ENCODE peak calls at places on chromosomes 6 and 20, in eight cellular contexts. One of them, this sample, is unnamed. For H3K4me1, the result is how much of the 10 kb centered on the place peaks cover.

GRCh38 chr6:139330271-139330670 is 38.5 kb upstream of the TXLNB start:
- DNase-seq in pancreas: no peak
- DNase-seq in RWPE2: no peak
- DNase-seq in heart right ventricle: no peak
- DNase-seq in IMR-90: no peak
- DNase-seq in body of pancreas: no peak
- DNase-seq in mesendoderm: no peak
- DNase-seq in tibial nerve: no peak
- DNase-seq in this sample: no peak

GRCh38 chr6:34834789-34835518 is 43.1 kb downstream of the BLTP3A start:
- DNase-seq in pancreas: no peak
- DNase-seq in RWPE2: no peak
- DNase-seq in heart right ventricle: no peak
- DNase-seq in IMR-90: peak
- DNase-seq in body of pancreas: no peak
- DNase-seq in mesendoderm: peak
- DNase-seq in tibial nerve: peak
- DNase-seq in this sample: no peak

GRCh38 chr6:127539292-127539691 is 20.2 kb upstream of the MTCL3 start:
- DNase-seq in pancreas: no peak
- DNase-seq in RWPE2: no peak
- DNase-seq in heart right ventricle: no peak
- DNase-seq in IMR-90: peak
- DNase-seq in body of pancreas: no peak
- DNase-seq in mesendoderm: no peak
- DNase-seq in tibial nerve: no peak
- DNase-seq in this sample: no peak

GRCh38 chr20:60572991-60573390 is 614.8 kb downstream of the CDH26 start:
- DNase-seq in pancreas: no peak
- DNase-seq in RWPE2: no peak
- DNase-seq in heart right ventricle: no peak
- DNase-seq in IMR-90: no peak
- DNase-seq in body of pancreas: no peak
- DNase-seq in mesendoderm: no peak
- DNase-seq in tibial nerve: no peak
- DNase-seq in this sample: no peak

GRCh38 chr6:3524461-3524860 is 67.6 kb upstream of the SLC22A23 start:
- DNase-seq in pancreas: no peak
- DNase-seq in RWPE2: no peak
- DNase-seq in heart right ventricle: no peak
- DNase-seq in IMR-90: no peak
- DNase-seq in body of pancreas: no peak
- DNase-seq in mesendoderm: no peak
- DNase-seq in tibial nerve: no peak
- DNase-seq in this sample: no peak

GRCh38 chr6:17768881-17769280 is 62.2 kb upstream of the NUP153 start:
- DNase-seq in pancreas: no peak
- DNase-seq in RWPE2: no peak
- DNase-seq in heart right ventricle: no peak
- DNase-seq in IMR-90: no peak
- DNase-seq in body of pancreas: no peak
- DNase-seq in mesendoderm: no peak
- DNase-seq in tibial nerve: no peak
- DNase-seq in this sample: no peak

GRCh38 chr6:10511477-10511876 is 9.7 kb upstream of the GCNT2 start:
- DNase-seq in pancreas: no peak
- DNase-seq in RWPE2: no peak
- DNase-seq in heart right ventricle: peak
- DNase-seq in IMR-90: no peak
- DNase-seq in body of pancreas: no peak
- DNase-seq in mesendoderm: no peak
- DNase-seq in tibial nerve: no peak
- DNase-seq in this sample: no peak

GRCh38 chr6:33987531-33988021 is 158.3 kb downstream of the GRM4 start:
- DNase-seq in pancreas: no peak
- DNase-seq in RWPE2: no peak
- DNase-seq in heart right ventricle: no peak
- DNase-seq in IMR-90: no peak
- DNase-seq in body of pancreas: peak
- DNase-seq in mesendoderm: no peak
- DNase-seq in tibial nerve: no peak
- DNase-seq in this sample: no peak

GRCh38 chr6:152821525-152821924 is 70.9 kb downstream of the VIP start:
- DNase-seq in pancreas: no peak
- DNase-seq in RWPE2: no peak
- DNase-seq in heart right ventricle: no peak
- DNase-seq in IMR-90: no peak
- DNase-seq in body of pancreas: no peak
- DNase-seq in mesendoderm: peak
- DNase-seq in tibial nerve: no peak
- DNase-seq in this sample: no peak

GRCh38 chr20:57480444-57481152 is 44.3 kb downstream of the CTCFL start:
- DNase-seq in pancreas: no peak
- DNase-seq in RWPE2: peak
- DNase-seq in heart right ventricle: no peak
- DNase-seq in IMR-90: no peak
- DNase-seq in body of pancreas: no peak
- DNase-seq in mesendoderm: no peak
- DNase-seq in tibial nerve: no peak
- DNase-seq in this sample: no peak

GRCh38 chr20:57476641-57477461 is 48.1 kb downstream of the CTCFL start:
- DNase-seq in pancreas: no peak
- DNase-seq in RWPE2: peak
- DNase-seq in heart right ventricle: no peak
- DNase-seq in IMR-90: no peak
- DNase-seq in body of pancreas: no peak
- DNase-seq in mesendoderm: no peak
- DNase-seq in tibial nerve: no peak
- DNase-seq in this sample: no peak

GRCh38 chr20:57479196-57479595 is 45.7 kb downstream of the CTCFL start:
- DNase-seq in pancreas: no peak
- DNase-seq in RWPE2: peak
- DNase-seq in heart right ventricle: no peak
- DNase-seq in IMR-90: no peak
- DNase-seq in body of pancreas: no peak
- DNase-seq in mesendoderm: no peak
- DNase-seq in tibial nerve: no peak
- DNase-seq in this sample: no peak

GRCh38 chr20:57476073-57476526 is 48.8 kb downstream of the CTCFL start:
- DNase-seq in pancreas: no peak
- DNase-seq in RWPE2: peak
- DNase-seq in heart right ventricle: no peak
- DNase-seq in IMR-90: no peak
- DNase-seq in body of pancreas: no peak
- DNase-seq in mesendoderm: no peak
- DNase-seq in tibial nerve: no peak
- DNase-seq in this sample: no peak

DNA sequence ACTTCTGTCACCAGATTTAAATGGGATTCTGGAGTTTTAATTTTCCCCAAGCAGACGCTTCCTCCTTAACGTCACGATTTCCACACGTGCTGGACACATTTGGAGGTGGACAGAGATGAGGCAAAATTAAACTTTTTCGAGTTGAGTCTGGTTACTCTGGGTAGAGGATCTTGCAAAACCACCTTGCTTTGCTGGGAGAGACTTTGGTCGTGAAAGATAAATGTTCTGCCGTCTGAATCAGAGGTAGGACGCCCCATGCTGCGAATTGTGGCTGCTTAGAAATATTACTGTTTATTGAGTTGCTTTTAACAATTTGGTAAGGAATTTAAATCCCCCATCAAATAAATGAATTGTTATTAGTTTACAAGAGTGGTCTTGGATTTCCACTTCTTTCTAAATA is 46.8 kb downstream of the CTCFL start:
- DNase-seq in pancreas: no peak
- DNase-seq in RWPE2: no peak
- DNase-seq in heart right ventricle: no peak
- DNase-seq in IMR-90: no peak
- DNase-seq in body of pancreas: no peak
- DNase-seq in mesendoderm: no peak
- DNase-seq in tibial nerve: no peak
- DNase-seq in this sample: no peak
- H3K4me1 ChIP-seq in pancreas: under half
- H3K4me1 ChIP-seq in RWPE2: under half
- H3K4me1 ChIP-seq in heart right ventricle: under half
- H3K4me1 ChIP-seq in IMR-90: under half
- H3K4me1 ChIP-seq in body of pancreas: under half
- H3K4me1 ChIP-seq in mesendoderm: under half
- H3K4me1 ChIP-seq in tibial nerve: under half
- H3K4me1 ChIP-seq in this sample: under half

GRCh38 chr20:45341579-45341938 is 6.7 kb downstream of the SDC4 start:
- DNase-seq in pancreas: peak
- DNase-seq in RWPE2: no peak
- DNase-seq in heart right ventricle: no peak
- DNase-seq in IMR-90: no peak
- DNase-seq in body of pancreas: peak
- DNase-seq in mesendoderm: no peak
- DNase-seq in tibial nerve: no peak
- DNase-seq in this sample: no peak
- H3K4me3 ChIP-seq in pancreas: peak
- H3K4me3 ChIP-seq in RWPE2: no peak
- H3K4me3 ChIP-seq in heart right ventricle: no peak
- H3K4me3 ChIP-seq in IMR-90: no peak
- H3K4me3 ChIP-seq in body of pancreas: no peak
- H3K4me3 ChIP-seq in mesendoderm: no peak
- H3K4me3 ChIP-seq in tibial nerve: no peak
- H3K4me3 ChIP-seq in this sample: peak

GRCh38 chr20:57675773-57676172 is 34.0 kb downstream of the PMEPA1 start:
- DNase-seq in pancreas: no peak
- DNase-seq in RWPE2: no peak
- DNase-seq in heart right ventricle: no peak
- DNase-seq in IMR-90: no peak
- DNase-seq in body of pancreas: no peak
- DNase-seq in mesendoderm: no peak
- DNase-seq in tibial nerve: no peak
- DNase-seq in this sample: no peak

GRCh38 chr20:57678340-57678739 is 31.5 kb downstream of the PMEPA1 start:
- DNase-seq in pancreas: no peak
- DNase-seq in RWPE2: no peak
- DNase-seq in heart right ventricle: peak
- DNase-seq in IMR-90: no peak
- DNase-seq in body of pancreas: no peak
- DNase-seq in mesendoderm: no peak
- DNase-seq in tibial nerve: no peak
- DNase-seq in this sample: peak

GRCh38 chr20:57677323-57677982 is 32.4 kb downstream of the PMEPA1 start:
- DNase-seq in pancreas: no peak
- DNase-seq in RWPE2: no peak
- DNase-seq in heart right ventricle: no peak
- DNase-seq in IMR-90: no peak
- DNase-seq in body of pancreas: no peak
- DNase-seq in mesendoderm: no peak
- DNase-seq in tibial nerve: no peak
- DNase-seq in this sample: no peak

GRCh38 chr20:57679113-57679512 is 30.7 kb downstream of the PMEPA1 start:
- DNase-seq in pancreas: no peak
- DNase-seq in RWPE2: no peak
- DNase-seq in heart right ventricle: no peak
- DNase-seq in IMR-90: no peak
- DNase-seq in body of pancreas: no peak
- DNase-seq in mesendoderm: no peak
- DNase-seq in tibial nerve: no peak
- DNase-seq in this sample: no peak

GRCh38 chr20:57676517-57677322 is 33.1 kb downstream of the PMEPA1 start:
- DNase-seq in pancreas: no peak
- DNase-seq in RWPE2: no peak
- DNase-seq in heart right ventricle: no peak
- DNase-seq in IMR-90: no peak
- DNase-seq in body of pancreas: no peak
- DNase-seq in mesendoderm: no peak
- DNase-seq in tibial nerve: no peak
- DNase-seq in this sample: no peak
- H3K4me1 ChIP-seq in pancreas: under half
- H3K4me1 ChIP-seq in RWPE2: under half
- H3K4me1 ChIP-seq in heart right ventricle: half or more
- H3K4me1 ChIP-seq in IMR-90: under half
- H3K4me1 ChIP-seq in body of pancreas: under half
- H3K4me1 ChIP-seq in mesendoderm: under half
- H3K4me1 ChIP-seq in tibial nerve: under half
- H3K4me1 ChIP-seq in this sample: under half

GRCh38 chr6:30130887-30131862 is 4.8 kb upstream of the TRIM40 start:
- DNase-seq in pancreas: peak
- DNase-seq in RWPE2: no peak
- DNase-seq in heart right ventricle: peak
- DNase-seq in IMR-90: peak
- DNase-seq in body of pancreas: peak
- DNase-seq in mesendoderm: peak
- DNase-seq in tibial nerve: peak
- DNase-seq in this sample: peak

GRCh38 chr6:30129818-30130679 is 5.9 kb upstream of the TRIM40 start:
- DNase-seq in pancreas: no peak
- DNase-seq in RWPE2: no peak
- DNase-seq in heart right ventricle: no peak
- DNase-seq in IMR-90: no peak
- DNase-seq in body of pancreas: no peak
- DNase-seq in mesendoderm: no peak
- DNase-seq in tibial nerve: no peak
- DNase-seq in this sample: no peak

GRCh38 chr6:30129270-30129669 is 6.7 kb upstream of the TRIM40 start:
- DNase-seq in pancreas: no peak
- DNase-seq in RWPE2: no peak
- DNase-seq in heart right ventricle: no peak
- DNase-seq in IMR-90: no peak
- DNase-seq in body of pancreas: no peak
- DNase-seq in mesendoderm: no peak
- DNase-seq in tibial nerve: no peak
- DNase-seq in this sample: no peak

GRCh38 chr6:30124391-30124790 is 11.5 kb upstream of the TRIM31 start:
- DNase-seq in pancreas: no peak
- DNase-seq in RWPE2: no peak
- DNase-seq in heart right ventricle: no peak
- DNase-seq in IMR-90: no peak
- DNase-seq in body of pancreas: no peak
- DNase-seq in mesendoderm: no peak
- DNase-seq in tibial nerve: no peak
- DNase-seq in this sample: no peak

DNA sequence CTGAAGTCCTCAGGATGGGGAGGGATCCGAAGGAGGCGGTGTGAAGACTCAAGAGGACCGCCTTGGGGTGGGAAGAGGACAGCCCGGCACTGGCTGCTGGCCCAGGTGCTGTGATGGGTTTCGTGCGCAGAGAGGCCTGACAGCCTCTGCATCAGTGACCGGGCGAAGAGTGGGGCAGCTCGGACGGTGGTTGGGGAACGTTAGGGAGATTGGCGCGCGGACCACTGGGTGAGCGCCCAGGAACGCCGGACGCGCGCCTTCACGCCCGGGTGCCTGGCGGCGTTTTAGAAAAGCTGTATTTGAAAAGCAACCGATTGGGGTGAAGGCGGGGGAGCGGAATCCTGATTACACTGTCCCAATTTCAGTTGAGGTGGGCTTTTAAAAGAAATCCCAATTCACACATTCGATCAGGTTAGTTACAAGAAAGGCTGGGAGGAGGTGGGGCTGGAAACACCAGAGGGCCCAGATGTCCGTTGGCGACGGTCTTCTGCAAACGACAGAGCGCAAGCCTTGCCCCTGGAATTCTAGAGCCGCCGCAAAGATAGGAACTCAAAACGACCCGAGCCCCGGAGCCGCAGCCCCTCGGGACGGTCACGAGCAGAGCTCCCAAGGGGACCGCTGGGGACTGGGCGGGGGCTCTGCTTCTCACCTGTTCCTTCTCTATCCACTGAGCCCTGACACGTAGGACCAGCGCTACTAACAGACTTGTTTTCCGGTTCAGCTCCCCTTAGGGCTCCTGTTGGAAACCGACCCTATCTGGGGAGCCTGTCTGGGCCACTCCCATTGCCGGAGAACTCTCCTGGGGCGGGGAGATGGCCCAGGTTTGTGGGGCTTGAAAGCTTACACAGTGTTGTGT is 8.5 kb upstream of the TRIM40 start:
- DNase-seq in pancreas: no peak
- DNase-seq in RWPE2: no peak
- DNase-seq in heart right ventricle: no peak
- DNase-seq in IMR-90: no peak
- DNase-seq in body of pancreas: peak
- DNase-seq in mesendoderm: peak
- DNase-seq in tibial nerve: no peak
- DNase-seq in this sample: no peak
- H3K4me3 ChIP-seq in pancreas: no peak
- H3K4me3 ChIP-seq in RWPE2: no peak
- H3K4me3 ChIP-seq in heart right ventricle: peak
- H3K4me3 ChIP-seq in IMR-90: no peak
- H3K4me3 ChIP-seq in body of pancreas: no peak
- H3K4me3 ChIP-seq in mesendoderm: no peak
- H3K4me3 ChIP-seq in tibial nerve: no peak
- H3K4me3 ChIP-seq in this sample: no peak